ENCODE peak calls at places on chromosomes 3 and 15, in eight cellular contexts. One of them, this sample, is unnamed.

GRCh38 chr15:63967616-63968015 is 78.7 kb downstream of the DAPK2 start:
- DNase-seq in activated CD4-positive, alpha-beta T cell treated with anti-CD3 and anti-CD28 coated beads for 36 hours: no peak
- DNase-seq in ovary: no peak
- DNase-seq in NCI-H226: no peak
- DNase-seq in AG10803: no peak
- DNase-seq in heart right ventricle: no peak
- DNase-seq in MCF 10A: no peak
- DNase-seq in astrocyte of the spinal cord: no peak
- DNase-seq in this sample: no peak

GRCh38 chr3:149314807-149315578 is 18.4 kb downstream of the TM4SF18 start:
- DNase-seq in MCF 10A: no peak
- DNase-seq in heart right ventricle: no peak
- DNase-seq in NCI-H226: peak
- DNase-seq in astrocyte of the spinal cord: peak
- DNase-seq in ovary: no peak
- DNase-seq in AG10803: peak
- DNase-seq in activated CD4-positive, alpha-beta T cell treated with anti-CD3 and anti-CD28 coated beads for 36 hours: no peak
- DNase-seq in this sample: no peak

GRCh38 chr3:185153170-185153733 is 392 bp upstream of the C3orf70 start:
- DNase-seq in MCF 10A: no peak
- DNase-seq in AG10803: no peak
- DNase-seq in astrocyte of the spinal cord: peak
- DNase-seq in activated CD4-positive, alpha-beta T cell treated with anti-CD3 and anti-CD28 coated beads for 36 hours: peak
- DNase-seq in heart right ventricle: peak
- DNase-seq in NCI-H226: no peak
- DNase-seq in ovary: peak
- DNase-seq in this sample: no peak

GRCh38 chr3:76656531-76657070 is 383.3 kb upstream of the ROBO2 start:
- DNase-seq in heart right ventricle: no peak
- DNase-seq in activated CD4-positive, alpha-beta T cell treated with anti-CD3 and anti-CD28 coated beads for 36 hours: no peak
- DNase-seq in AG10803: no peak
- DNase-seq in ovary: no peak
- DNase-seq in astrocyte of the spinal cord: no peak
- DNase-seq in MCF 10A: no peak
- DNase-seq in NCI-H226: no peak
- DNase-seq in this sample: no peak

GRCh38 chr3:195893121-195893449 is 15.3 kb downstream of the TNK2 start:
- DNase-seq in NCI-H226: no peak
- DNase-seq in AG10803: no peak
- DNase-seq in astrocyte of the spinal cord: no peak
- DNase-seq in activated CD4-positive, alpha-beta T cell treated with anti-CD3 and anti-CD28 coated beads for 36 hours: no peak
- DNase-seq in heart right ventricle: peak
- DNase-seq in MCF 10A: no peak
- DNase-seq in ovary: no peak
- DNase-seq in this sample: no peak

GRCh38 chr15:58227706-58228543 is 89.7 kb downstream of the AQP9 start:
- DNase-seq in NCI-H226: peak
- DNase-seq in ovary: peak
- DNase-seq in activated CD4-positive, alpha-beta T cell treated with anti-CD3 and anti-CD28 coated beads for 36 hours: peak
- DNase-seq in AG10803: peak
- DNase-seq in heart right ventricle: peak
- DNase-seq in astrocyte of the spinal cord: peak
- DNase-seq in MCF 10A: peak
- DNase-seq in this sample: peak

GRCh38 chr3:171976526-171976925 is 62.9 kb upstream of the FNDC3B start:
- DNase-seq in heart right ventricle: no peak
- DNase-seq in astrocyte of the spinal cord: peak
- DNase-seq in activated CD4-positive, alpha-beta T cell treated with anti-CD3 and anti-CD28 coated beads for 36 hours: no peak
- DNase-seq in NCI-H226: peak
- DNase-seq in MCF 10A: peak
- DNase-seq in AG10803: peak
- DNase-seq in ovary: no peak
- DNase-seq in this sample: no peak

GRCh38 chr15:64507293-64507802 is 47.0 kb downstream of the ZNF609 start:
- DNase-seq in MCF 10A: no peak
- DNase-seq in activated CD4-positive, alpha-beta T cell treated with anti-CD3 and anti-CD28 coated beads for 36 hours: peak
- DNase-seq in NCI-H226: peak
- DNase-seq in ovary: peak
- DNase-seq in heart right ventricle: peak
- DNase-seq in AG10803: peak
- DNase-seq in astrocyte of the spinal cord: peak
- DNase-seq in this sample: peak

GRCh38 chr15:60095711-60096110 is 91.6 kb downstream of the FOXB1 start:
- DNase-seq in AG10803: peak
- DNase-seq in astrocyte of the spinal cord: peak
- DNase-seq in activated CD4-positive, alpha-beta T cell treated with anti-CD3 and anti-CD28 coated beads for 36 hours: no peak
- DNase-seq in MCF 10A: no peak
- DNase-seq in ovary: no peak
- DNase-seq in heart right ventricle: no peak
- DNase-seq in NCI-H226: peak
- DNase-seq in this sample: no peak

GRCh38 chr15:70193734-70194133 is 96.0 kb upstream of the TLE3 start:
- DNase-seq in AG10803: no peak
- DNase-seq in heart right ventricle: no peak
- DNase-seq in activated CD4-positive, alpha-beta T cell treated with anti-CD3 and anti-CD28 coated beads for 36 hours: no peak
- DNase-seq in NCI-H226: no peak
- DNase-seq in MCF 10A: no peak
- DNase-seq in ovary: no peak
- DNase-seq in astrocyte of the spinal cord: no peak
- DNase-seq in this sample: no peak

GRCh38 chr3:136546718-136547117 is 205.5 kb downstream of the STAG1 start:
- DNase-seq in AG10803: peak
- DNase-seq in activated CD4-positive, alpha-beta T cell treated with anti-CD3 and anti-CD28 coated beads for 36 hours: no peak
- DNase-seq in MCF 10A: no peak
- DNase-seq in heart right ventricle: no peak
- DNase-seq in astrocyte of the spinal cord: peak
- DNase-seq in NCI-H226: no peak
- DNase-seq in ovary: no peak
- DNase-seq in this sample: no peak

GRCh38 chr15:75606711-75607684 is 18.5 kb downstream of the SNUPN start:
- DNase-seq in activated CD4-positive, alpha-beta T cell treated with anti-CD3 and anti-CD28 coated beads for 36 hours: peak
- DNase-seq in NCI-H226: peak
- DNase-seq in ovary: no peak
- DNase-seq in astrocyte of the spinal cord: peak
- DNase-seq in MCF 10A: no peak
- DNase-seq in heart right ventricle: no peak
- DNase-seq in AG10803: peak
- DNase-seq in this sample: no peak

GRCh38 chr15:43958894-43959330 is 132.1 kb downstream of the WDR76 start:
- DNase-seq in AG10803: peak
- DNase-seq in activated CD4-positive, alpha-beta T cell treated with anti-CD3 and anti-CD28 coated beads for 36 hours: no peak
- DNase-seq in astrocyte of the spinal cord: peak
- DNase-seq in NCI-H226: no peak
- DNase-seq in ovary: no peak
- DNase-seq in MCF 10A: no peak
- DNase-seq in heart right ventricle: no peak
- DNase-seq in this sample: no peak

GRCh38 chr3:71243230-71243629 is 340.3 kb downstream of the FOXP1 start:
- DNase-seq in activated CD4-positive, alpha-beta T cell treated with anti-CD3 and anti-CD28 coated beads for 36 hours: no peak
- DNase-seq in NCI-H226: no peak
- DNase-seq in astrocyte of the spinal cord: no peak
- DNase-seq in heart right ventricle: no peak
- DNase-seq in AG10803: no peak
- DNase-seq in MCF 10A: no peak
- DNase-seq in ovary: no peak
- DNase-seq in this sample: no peak

This sample was measured in SK-N-DZ.